ENCODE peak calls at places on chromosomes 13 and 19, in eight cellular contexts. R, U, L, P, M, X, N and S are unnamed samples.

GRCh38 chr13:27960362-27961226 is 8.5 kb downstream of the CDX2 start:
- DNase-seq in L (peak), P (peak), R (peak), M (no peak), N (no peak), U (peak), X (peak), S (no peak)

GRCh38 chr13:74289861-74290260 is 155.7 kb upstream of the KLF12 start:
- DNase-seq in U (no peak), R (no peak), P (no peak), X (no peak), M (no peak), L (no peak), N (no peak), S (no peak)

GRCh38 chr19:42154471-42155323 is 22.5 kb upstream of the POU2F2 start:
- DNase-seq in U (no peak), N (no peak), X (peak), P (no peak), L (no peak), R (no peak), M (no peak), S (no peak)

GRCh38 chr13:51795419-51795818 is 8.5 kb downstream of the DHRS12 start:
- DNase-seq in L (no peak), P (no peak), U (no peak), M (no peak), R (no peak), N (no peak), X (no peak), S (no peak)

GRCh38 chr13:71801781-71802180 is 65.2 kb downstream of the DACH1 start:
- DNase-seq in U (no peak), X (no peak), L (no peak), M (no peak), R (no peak), P (no peak), N (no peak), S (no peak)

GRCh38 chr13:41459754-41460111 is 2.4 kb downstream of the RGCC start:
- DNase-seq in X (no peak), P (no peak), L (no peak), R (no peak), N (no peak), M (no peak), U (no peak), S (no peak)

GRCh38 chr13:20383058-20383457 is 142.6 kb downstream of the CRYL1 start:
- DNase-seq in M (no peak), P (no peak), R (no peak), X (no peak), U (no peak), L (no peak), N (no peak), S (no peak)

GRCh38 chr19:11137542-11138384 is 17.8 kb downstream of the SPC24 start:
- DNase-seq in L (peak), X (peak), R (peak), P (peak), M (peak), U (peak), N (peak), S (peak)

GRCh38 chr19:49581007-49581508 is at the start of gene PRRG2:
- DNase-seq in L (peak), M (no peak), P (peak), X (no peak), N (no peak), U (peak), R (no peak), S (no peak)

GRCh38 chr13:31431722-31432137 is 232.0 kb downstream of the B3GLCT start:
- DNase-seq in M (peak), X (no peak), P (peak), L (peak), R (peak), N (peak), U (peak), S (peak)

GRCh38 chr19:47895165-47895782 is 9.2 kb upstream of the SULT2A1 start:
- DNase-seq in L (no peak), U (no peak), R (no peak), P (no peak), N (no peak), X (no peak), M (no peak), S (no peak)

GRCh38 chr19:3511506-3512251 is 5.6 kb downstream of the FZR1 start:
- DNase-seq in R (no peak), P (no peak), L (no peak), X (no peak), N (no peak), M (no peak), U (no peak), S (no peak)

GRCh38 chr19:33675501-33676124 is 53.9 kb downstream of the CHST8 start:
- DNase-seq in X (peak), L (no peak), R (no peak), U (no peak), P (no peak), M (no peak), N (no peak), S (no peak)

GRCh38 chr13:26485288-26485687 is 72.2 kb upstream of the WASF3 start:
- DNase-seq in L (no peak), U (no peak), R (no peak), M (no peak), P (no peak), X (no peak), N (no peak), S (no peak)

GRCh38 chr13:42211704-42212103 is 60.2 kb upstream of the AKAP11 start:
- DNase-seq in R (no peak), L (no peak), U (no peak), N (no peak), M (no peak), X (no peak), P (no peak), S (no peak)

GRCh38 chr19:3176715-3177501 is 1.7 kb upstream of the S1PR4 start:
- DNase-seq in X (peak), P (no peak), N (no peak), R (no peak), U (peak), M (peak), L (no peak), S (no peak)

GRCh38 chr13:83618966-83619365 is 263.3 kb downstream of the SLITRK1 start:
- DNase-seq in U (no peak), X (no peak), N (no peak), P (no peak), R (no peak), L (no peak), M (no peak), S (no peak)

GRCh38 chr19:50636317-50637085 is 3.2 kb downstream of the SYT3 start:
- DNase-seq in M (no peak), X (no peak), R (no peak), P (no peak), U (no peak), L (no peak), N (no peak), S (no peak)

GRCh38 chr19:50632151-50632835 is 7.4 kb downstream of the SYT3 start:
- DNase-seq in L (peak), U (no peak), M (no peak), R (no peak), P (no peak), N (no peak), X (peak), S (no peak)

GRCh38 chr19:50629801-50630200 is 9.9 kb downstream of the SYT3 start:
- DNase-seq in P (no peak), X (peak), U (no peak), R (no peak), L (no peak), M (no peak), N (no peak), S (no peak)

GRCh38 chr19:50633973-50634372 is 5.7 kb downstream of the SYT3 start:
- DNase-seq in X (peak), R (no peak), U (no peak), N (no peak), P (no peak), M (no peak), L (no peak), S (no peak)

GRCh38 chr19:50633359-50633758 is 6.3 kb downstream of the SYT3 start:
- DNase-seq in P (no peak), X (peak), N (no peak), U (no peak), L (no peak), M (no peak), R (no peak), S (no peak)
- H3K27ac ChIP-seq in P (no peak), X (no peak), N (no peak), U (no peak), L (no peak), M (no peak), R (no peak), S (no peak)

DNA sequence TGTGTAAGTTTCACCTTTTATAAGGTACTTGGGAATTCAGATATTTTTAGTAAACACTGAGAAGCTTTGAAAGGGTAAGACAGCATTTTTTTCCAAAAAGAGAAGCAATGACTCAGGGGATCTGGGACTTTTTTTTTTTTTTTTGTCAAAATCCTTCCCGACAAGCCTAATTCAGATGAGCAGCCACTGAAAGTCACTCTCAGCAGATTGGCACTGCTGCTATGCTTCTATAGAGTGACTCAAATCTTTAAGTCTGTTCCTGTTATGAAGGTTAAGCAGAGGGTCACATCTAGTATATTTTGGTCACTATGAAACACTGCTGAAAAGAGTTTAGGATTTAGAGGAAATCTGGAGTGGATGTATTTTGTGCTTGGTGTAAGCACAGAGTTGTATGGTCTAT is 571.1 kb downstream of the MYO16 start:
- DNase-seq in M (no peak), N (no peak), U (no peak), R (no peak), X (no peak), P (no peak), L (no peak), S (no peak)
- H3K27ac ChIP-seq in M (no peak), N (no peak), U (no peak), R (no peak), X (no peak), P (no peak), L (no peak), S (no peak)

GRCh38 chr19:18322318-18322758 is 538 bp downstream of the LSM4 start:
- DNase-seq in M (no peak), P (no peak), L (peak), U (peak), N (no peak), X (no peak), R (peak), S (no peak)

GRCh38 chr19:18322759-18323460 is at the start of gene LSM4:
- DNase-seq in M (peak), P (peak), L (peak), X (peak), R (peak), U (peak), N (peak), S (peak)

GRCh38 chr19:18319591-18320135 is 3.2 kb downstream of the LSM4 start:
- DNase-seq in R (no peak), U (peak), N (no peak), P (peak), L (no peak), M (no peak), X (no peak), S (no peak)

GRCh38 chr19:18320865-18321728 is 1.8 kb downstream of the LSM4 start:
- DNase-seq in R (no peak), U (peak), L (no peak), X (no peak), P (no peak), N (no peak), M (no peak), S (no peak)

DNA sequence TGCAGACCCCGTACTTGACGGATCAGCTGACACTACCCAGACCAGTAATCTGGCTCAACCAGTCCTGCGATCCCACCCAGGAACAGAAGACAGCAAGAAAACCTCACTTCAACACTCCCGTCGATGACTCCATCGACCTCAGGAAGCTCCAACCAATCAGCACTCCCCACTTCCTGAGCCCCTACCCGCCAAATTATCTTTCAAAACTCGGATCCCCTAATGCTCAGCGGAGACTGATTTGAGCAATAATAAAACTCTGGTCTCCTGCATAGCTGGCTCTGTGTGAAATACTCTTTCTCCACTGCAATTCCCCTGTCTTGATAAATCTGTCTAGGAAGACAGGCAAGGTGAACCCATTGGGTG is 1.2 kb downstream of the LSM4 start:
- DNase-seq in U (no peak), X (no peak), R (no peak), L (no peak), P (no peak), M (no peak), N (no peak), S (no peak)
- H3K27ac ChIP-seq in U (peak), X (peak), R (peak), L (peak), P (peak), M (peak), N (peak), S (no peak)

GRCh38 chr19:17765069-17765618 is 13.9 kb downstream of the FCHO1 start:
- DNase-seq in P (no peak), R (no peak), N (no peak), U (peak), M (no peak), X (peak), L (no peak), S (no peak)
- H3K27ac ChIP-seq in P (peak), R (peak), N (no peak), U (peak), M (no peak), X (peak), L (no peak), S (peak)

DNA sequence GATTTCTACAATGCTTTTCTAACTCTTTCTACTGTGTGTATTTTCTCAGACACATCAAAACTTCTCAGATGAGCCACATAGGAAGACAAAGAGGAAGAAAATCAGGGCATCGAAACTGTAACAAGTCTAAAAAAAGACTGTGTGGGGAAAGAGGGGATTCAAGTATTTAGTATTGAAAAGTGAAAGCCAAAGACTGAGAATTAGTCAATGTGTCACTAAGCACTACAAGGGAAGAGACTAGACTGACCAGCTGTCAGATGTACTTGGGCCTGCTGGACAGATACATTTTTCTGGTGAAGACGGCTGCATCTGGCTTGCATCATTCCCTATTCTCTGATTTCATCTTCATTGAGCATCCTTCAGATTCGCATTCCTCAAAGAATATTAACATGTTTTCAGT is 25.4 kb downstream of the COMMD6 start:
- DNase-seq in X (no peak), L (no peak), N (no peak), R (no peak), M (no peak), P (no peak), U (no peak), S (no peak)
- H3K27ac ChIP-seq in X (no peak), L (no peak), N (no peak), R (no peak), M (no peak), P (no peak), U (no peak), S (no peak)

GRCh38 chr13:29502391-29503008 is 93.0 kb downstream of the SLC7A1 start:
- DNase-seq in X (peak), R (no peak), M (no peak), N (no peak), U (no peak), P (no peak), L (no peak), S (no peak)
- H3K27ac ChIP-seq in X (no peak), R (no peak), M (no peak), N (no peak), U (no peak), P (no peak), L (no peak), S (no peak)

GRCh38 chr19:16363133-16363851 is 38.7 kb downstream of the KLF2 start:
- DNase-seq in M (no peak), R (no peak), L (no peak), X (peak), N (no peak), U (peak), P (peak), S (no peak)

GRCh38 chr19:16361926-16362325 is 37.3 kb downstream of the KLF2 start:
- DNase-seq in N (no peak), L (no peak), P (no peak), U (no peak), M (no peak), X (no peak), R (no peak), S (no peak)

GRCh38 chr19:16364231-16364865 is 39.7 kb downstream of the KLF2 start:
- DNase-seq in N (no peak), R (no peak), L (no peak), U (no peak), M (no peak), P (no peak), X (no peak), S (no peak)

GRCh38 chr19:16365300-16365996 is 40.8 kb downstream of the KLF2 start:
- DNase-seq in U (no peak), N (no peak), M (no peak), R (no peak), P (no peak), L (no peak), X (peak), S (no peak)

DNA sequence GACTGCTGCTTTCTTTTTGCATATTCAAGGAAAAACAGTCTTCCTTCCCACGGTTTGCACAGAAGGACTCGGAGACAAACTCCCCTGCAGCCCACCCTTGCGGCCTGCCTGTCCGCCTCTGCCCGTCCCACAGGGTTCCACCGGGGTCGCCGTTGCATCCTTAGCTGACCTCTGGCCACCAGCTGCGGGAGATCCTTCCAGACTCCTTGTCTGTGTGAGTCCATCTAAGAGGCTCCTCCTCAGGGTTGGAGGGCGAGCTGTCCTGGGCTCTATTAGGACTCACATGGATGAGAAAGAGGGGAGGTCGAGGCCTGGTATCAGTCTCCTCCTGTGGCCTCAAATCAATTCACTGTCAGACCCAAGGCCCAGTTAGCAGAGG is 39.2 kb downstream of the KLF2 start:
- DNase-seq in N (no peak), R (no peak), X (peak), M (no peak), U (no peak), P (no peak), L (no peak), S (no peak)
- H3K27ac ChIP-seq in N (no peak), R (no peak), X (peak), M (no peak), U (peak), P (peak), L (peak), S (no peak)

GRCh38 chr19:36097036-36097435 is 13.9 kb upstream of the OVOL3 start:
- DNase-seq in X (no peak), R (no peak), U (no peak), L (no peak), N (no peak), M (no peak), P (no peak), S (peak)

GRCh38 chr19:36092566-36092965 is 18.4 kb upstream of the OVOL3 start:
- DNase-seq in M (no peak), N (no peak), R (no peak), U (no peak), P (no peak), L (no peak), X (no peak), S (no peak)

GRCh38 chr19:36093146-36093662 is 17.7 kb upstream of the OVOL3 start:
- DNase-seq in X (no peak), U (no peak), M (no peak), N (no peak), P (no peak), L (no peak), R (no peak), S (no peak)

GRCh38 chr19:36090930-36091695 is 19.8 kb upstream of the OVOL3 start:
- DNase-seq in R (no peak), P (no peak), M (no peak), X (no peak), U (no peak), L (no peak), N (no peak), S (no peak)

GRCh38 chr19:36093687-36094086 is 17.3 kb upstream of the OVOL3 start:
- DNase-seq in M (no peak), R (no peak), L (no peak), P (no peak), X (no peak), U (no peak), N (no peak), S (no peak)
- H3K27ac ChIP-seq in M (no peak), R (no peak), L (no peak), P (no peak), X (no peak), U (no peak), N (no peak), S (peak)

GRCh38 chr13:48730971-48731658 is 77.4 kb downstream of the CYSLTR2 start:
- DNase-seq in N (no peak), L (peak), X (no peak), U (no peak), R (no peak), P (no peak), M (no peak), S (no peak)

GRCh38 chr13:48733739-48734329 is 80.1 kb downstream of the CYSLTR2 start:
- DNase-seq in R (no peak), U (no peak), X (no peak), N (no peak), P (no peak), M (no peak), L (no peak), S (no peak)

GRCh38 chr13:48728226-48728625 is 74.5 kb downstream of the CYSLTR2 start:
- DNase-seq in L (no peak), X (no peak), N (no peak), M (no peak), U (no peak), R (no peak), P (no peak), S (no peak)

GRCh38 chr13:48728876-48729275 is 75.1 kb downstream of the CYSLTR2 start:
- DNase-seq in U (no peak), N (no peak), R (no peak), P (no peak), L (no peak), X (no peak), M (no peak), S (no peak)

DNA sequence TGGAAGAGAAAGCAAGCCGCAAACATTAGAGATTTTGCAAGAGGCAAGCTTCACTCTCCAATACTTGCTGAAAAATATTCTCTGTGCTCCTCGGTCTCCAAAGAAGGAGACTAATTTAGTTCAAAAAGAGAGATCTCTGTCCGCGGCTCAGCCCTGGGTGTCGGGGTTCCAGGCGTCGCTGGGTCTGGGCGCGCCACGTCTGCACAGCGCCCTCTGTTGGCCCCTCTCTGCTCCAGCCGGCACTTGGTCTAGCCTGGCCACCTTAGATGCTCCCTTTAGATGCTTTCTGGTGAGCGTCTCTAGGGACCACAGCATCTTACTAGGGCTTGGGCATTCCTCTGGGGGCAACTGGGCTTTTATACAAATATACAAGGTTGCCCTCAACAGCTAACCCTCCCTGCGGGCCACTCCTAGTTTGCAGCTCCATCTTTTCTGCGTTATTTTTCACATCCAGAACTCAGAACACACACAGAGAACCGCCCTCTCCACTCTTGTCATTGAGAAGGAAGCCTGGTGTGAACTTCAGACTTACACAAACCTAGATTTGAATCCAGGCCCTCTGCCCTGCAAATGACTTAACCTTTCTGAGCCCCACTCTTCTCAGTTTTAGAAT is 78.3 kb downstream of the CYSLTR2 start:
- DNase-seq in N (no peak), L (peak), P (peak), U (peak), X (peak), R (peak), M (peak), S (no peak)
- H3K27ac ChIP-seq in N (no peak), L (no peak), P (no peak), U (no peak), X (no peak), R (no peak), M (no peak), S (no peak)